ENCODE peak calls at places on chromosome 18, in six cellular contexts. Z is neural progenitor cell, P is heart left ventricle, D is IMR-90, S is heart right ventricle, H is PC-9. N is an unnamed sample. For H3K9me3, the result is how much of the 10 kb centered on the place peaks cover.

GRCh38 chr18:6058941-6059340 is 163.6 kb upstream of the TMEM200C start:
- DNase-seq in D (peak), P (peak), S (peak), H (no peak), Z (peak), N (no peak)

GRCh38 chr18:46301571-46301970 is 197.4 kb downstream of the HAUS1 start:
- DNase-seq in D (no peak), S (no peak), P (no peak), Z (no peak), H (no peak), N (no peak)

GRCh38 chr18:27685071-27685470 is 491.9 kb downstream of the CDH2 start:
- DNase-seq in P (no peak), Z (no peak), H (no peak), D (no peak), S (no peak), N (no peak)

GRCh38 chr18:63042351-63042750 is 277.2 kb downstream of the BCL2 start:
- DNase-seq in Z (no peak), P (no peak), H (no peak), D (no peak), S (no peak), N (no peak)

GRCh38 chr18:23875966-23876365 is 138.6 kb upstream of the TTC39C start:
- DNase-seq in P (no peak), H (no peak), S (no peak), Z (no peak), D (no peak), N (no peak)

GRCh38 chr18:53941601-53942335 is 282.7 kb downstream of the MBD2 start:
- DNase-seq in Z (no peak), S (no peak), D (no peak), H (peak), P (no peak), N (peak)

GRCh38 chr18:62418258-62418657 is 93.1 kb downstream of the TNFRSF11A start:
- DNase-seq in P (no peak), S (no peak), Z (no peak), H (no peak), D (no peak), N (no peak)

GRCh38 chr18:33837191-33837590 is 259.2 kb downstream of the ASXL3 start:
- DNase-seq in P (no peak), S (no peak), H (no peak), D (no peak), Z (peak), N (no peak)

GRCh38 chr18:57813245-57813644 is 10.1 kb upstream of the ATP8B1 start:
- DNase-seq in D (peak), P (no peak), Z (no peak), H (no peak), S (no peak), N (peak)

GRCh38 chr18:46917808-46918600 is 602 bp downstream of the KATNAL2 start:
- DNase-seq in S (peak), H (peak), Z (peak), D (peak), P (peak), N (no peak)

GRCh38 chr18:26902296-26902695 is 36.8 kb upstream of the AQP4 start:
- DNase-seq in P (no peak), Z (no peak), S (no peak), H (no peak), D (no peak), N (no peak)

GRCh38 chr18:48351216-48352050 is 57.8 kb downstream of the ZBTB7C start:
- DNase-seq in P (no peak), D (no peak), H (no peak), S (no peak), Z (no peak), N (no peak)

GRCh38 chr18:62617793-62618591 is 95.2 kb downstream of the ZCCHC2 start:
- DNase-seq in Z (no peak), D (no peak), H (no peak), S (no peak), P (no peak), N (no peak)

GRCh38 chr18:40868110-40868858 is 1086.8 kb upstream of the PIK3C3 start:
- DNase-seq in H (peak), D (peak), Z (no peak), S (no peak), P (no peak), N (peak)

GRCh38 chr18:62659698-62660097 is 55.6 kb upstream of the PHLPP1 start:
- DNase-seq in P (no peak), Z (peak), S (no peak), D (no peak), H (no peak), N (no peak)

GRCh38 chr18:58355243-58355642 is 273.6 kb downstream of the ALPK2 start:
- DNase-seq in P (no peak), D (no peak), H (no peak), Z (no peak), S (no peak), N (no peak)

GRCh38 chr18:56919190-56919589 is 227.7 kb upstream of the BOD1L2 start:
- DNase-seq in Z (no peak), H (no peak), P (no peak), D (no peak), S (no peak), N (no peak)

GRCh38 chr18:55861266-55861665 is 273.3 kb upstream of the TCF4 start:
- DNase-seq in H (no peak), P (no peak), D (peak), S (no peak), Z (peak), N (no peak)

GRCh38 chr18:74314759-74315463 is 728 bp upstream of the C18orf63 start:
- DNase-seq in P (no peak), Z (no peak), D (no peak), S (no peak), H (no peak), N (no peak)

GRCh38 chr18:75455249-75456183 is 28.0 kb upstream of the SMIM21 start:
- DNase-seq in Z (peak), P (no peak), S (no peak), D (peak), H (no peak), N (no peak)

GRCh38 chr18:64966667-64967066 is 784.1 kb upstream of the CDH7 start:
- DNase-seq in P (peak), D (no peak), H (no peak), S (peak), Z (peak), N (no peak)

GRCh38 chr18:31992836-31993575 is 25.6 kb upstream of the RNF125 start:
- DNase-seq in P (no peak), Z (peak), D (no peak), S (no peak), H (no peak), N (no peak)

GRCh38 chr18:22609642-22610041 is 191.9 kb upstream of the CTAGE1 start:
- DNase-seq in Z (peak), S (peak), D (peak), H (peak), P (peak), N (peak)

GRCh38 chr18:77055429-77056310 is 76.9 kb downstream of the MBP start:
- DNase-seq in H (no peak), S (no peak), D (peak), Z (no peak), P (no peak), N (no peak)

GRCh38 chr18:76064998-76065397 is 430.0 kb downstream of the ZNF516 start:
- DNase-seq in P (no peak), D (no peak), Z (peak), S (no peak), H (no peak), N (no peak)

GRCh38 chr18:38575648-38576047 is 1010.0 kb upstream of the CELF4 start:
- DNase-seq in P (no peak), Z (no peak), S (no peak), D (no peak), H (no peak), N (no peak)
- H3K9me3 ChIP-seq in P (under half), Z (under half), S (under half), D (under half), H (under half), N (under half)

GRCh38 chr18:35306588-35307250 is 16.7 kb upstream of the ZSCAN30 start:
- DNase-seq in S (no peak), Z (no peak), D (no peak), P (no peak), H (no peak), N (no peak)
- H3K9me3 ChIP-seq in S (half or more), Z (half or more), D (half or more), P (under half), H (under half), N (half or more)

DNA sequence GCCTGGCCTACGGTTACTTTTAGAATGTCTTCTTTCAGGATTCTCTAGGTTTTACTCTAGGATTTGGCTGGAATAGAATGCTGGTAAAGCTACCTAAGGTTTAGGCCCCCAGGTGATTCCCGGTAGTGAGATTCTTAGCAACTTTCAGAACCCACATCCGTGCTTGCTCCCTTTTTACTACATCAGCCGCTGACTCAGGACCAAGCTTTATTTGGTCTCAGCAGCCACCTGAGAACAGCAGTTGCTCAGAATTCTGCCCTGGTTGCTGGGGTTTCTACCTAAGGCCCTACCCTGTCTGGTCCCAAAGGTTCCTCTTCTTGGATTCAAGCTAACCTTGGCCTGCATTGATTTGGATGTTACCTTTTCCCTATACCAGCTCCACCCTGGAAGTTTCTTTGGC is 36.1 kb upstream of the NDUFV2 start:
- DNase-seq in P (no peak), Z (no peak), S (no peak), D (no peak), H (no peak), N (no peak)
- H3K9me3 ChIP-seq in P (under half), Z (under half), S (under half), D (under half), H (under half), N (under half)

GRCh38 chr18:80023173-80023572 is 11.1 kb upstream of the RBFA start:
- DNase-seq in S (no peak), D (no peak), P (no peak), Z (peak), H (no peak), N (no peak)
- H3K9me3 ChIP-seq in S (half or more), D (half or more), P (under half), Z (under half), H (under half), N (under half)

DNA sequence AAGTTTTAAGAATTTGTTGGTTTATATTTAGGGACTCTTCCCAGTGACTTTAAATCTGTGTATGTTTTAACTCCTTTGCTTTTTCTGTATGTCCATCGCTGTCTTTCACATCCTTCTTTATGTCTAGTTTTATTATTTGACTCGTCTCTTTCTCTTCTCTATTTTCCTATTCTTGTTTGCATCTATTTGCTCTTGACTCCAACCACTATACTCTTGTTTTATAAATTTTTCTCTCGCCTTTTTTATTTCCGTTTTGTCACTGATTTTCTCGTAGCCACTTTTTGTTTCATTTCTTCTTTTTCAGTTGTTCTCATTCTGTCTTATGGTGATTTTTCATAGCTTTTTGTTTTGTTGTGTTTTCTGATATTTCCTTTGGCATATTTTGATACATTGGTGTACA is 170.5 kb upstream of the NETO1 start:
- DNase-seq in P (no peak), Z (no peak), D (no peak), H (no peak), S (no peak), N (no peak)
- H3K9me3 ChIP-seq in P (under half), Z (under half), D (under half), H (under half), S (under half), N (under half)

GRCh38 chr18:71815305-71815704 is 728.8 kb downstream of the CBLN2 start:
- DNase-seq in P (no peak), H (no peak), Z (no peak), D (no peak), S (no peak), N (no peak)
- H3K9me3 ChIP-seq in P (under half), H (under half), Z (under half), D (under half), S (under half), N (under half)

GRCh38 chr18:8908792-8909510 is 193.5 kb upstream of the NDUFV2 start:
- DNase-seq in H (no peak), S (no peak), D (no peak), Z (no peak), P (no peak), N (no peak)

GRCh38 chr18:8912348-8913057 is 190.0 kb upstream of the NDUFV2 start:
- DNase-seq in Z (peak), P (no peak), H (peak), D (no peak), S (no peak), N (no peak)

GRCh38 chr18:8910843-8911242 is 191.7 kb upstream of the NDUFV2 start:
- DNase-seq in D (no peak), S (no peak), P (no peak), H (no peak), Z (no peak), N (no peak)

GRCh38 chr18:8911408-8912340 is 190.8 kb upstream of the NDUFV2 start:
- DNase-seq in Z (no peak), D (no peak), P (no peak), S (no peak), H (no peak), N (no peak)

DNA sequence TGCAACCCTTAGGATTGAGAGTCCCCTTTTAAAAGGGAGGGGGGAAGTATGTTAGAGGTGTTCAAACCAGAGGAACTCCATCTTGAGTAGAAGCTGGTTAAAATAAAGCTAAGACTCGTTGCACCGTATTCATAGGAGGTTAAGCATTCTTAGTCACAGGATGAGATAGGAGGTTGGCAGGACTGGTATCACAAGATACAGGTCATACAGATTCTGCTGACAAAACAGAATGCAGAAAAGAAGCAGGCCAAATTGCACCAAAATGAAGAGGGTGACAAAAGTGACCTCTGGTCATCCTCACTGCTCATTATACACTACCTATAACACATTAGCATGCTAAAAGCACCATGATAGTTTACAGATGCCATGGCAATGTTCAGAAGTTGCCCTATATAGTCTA is 192.3 kb upstream of the NDUFV2 start:
- DNase-seq in S (no peak), P (no peak), D (no peak), H (no peak), Z (no peak), N (no peak)
- H3K9me3 ChIP-seq in S (under half), P (under half), D (under half), H (under half), Z (under half), N (under half)

DNA sequence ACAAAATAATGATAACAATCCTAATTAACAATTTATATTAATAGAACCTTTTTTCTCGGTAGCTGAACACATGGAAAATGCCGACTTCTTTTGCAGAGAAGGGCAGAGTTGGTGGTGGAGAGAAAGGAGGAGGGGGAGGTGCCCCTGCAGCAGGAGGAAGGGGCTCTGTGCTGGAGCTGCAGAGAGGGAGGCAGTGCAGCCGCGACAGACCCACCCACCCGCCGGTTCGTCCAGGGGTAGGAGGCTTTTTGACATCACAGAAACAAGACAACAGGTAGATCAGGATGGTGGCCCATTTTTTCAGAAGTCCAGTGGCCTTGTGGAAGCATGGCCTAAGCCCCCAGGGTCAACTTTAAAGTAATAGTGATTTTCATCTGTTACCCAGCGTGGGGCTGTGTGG is 321.1 kb upstream of the SALL3 start:
- DNase-seq in Z (no peak), P (no peak), H (no peak), D (no peak), S (no peak), N (no peak)
- H3K9me3 ChIP-seq in Z (under half), P (under half), H (under half), D (half or more), S (under half), N (under half)

DNA sequence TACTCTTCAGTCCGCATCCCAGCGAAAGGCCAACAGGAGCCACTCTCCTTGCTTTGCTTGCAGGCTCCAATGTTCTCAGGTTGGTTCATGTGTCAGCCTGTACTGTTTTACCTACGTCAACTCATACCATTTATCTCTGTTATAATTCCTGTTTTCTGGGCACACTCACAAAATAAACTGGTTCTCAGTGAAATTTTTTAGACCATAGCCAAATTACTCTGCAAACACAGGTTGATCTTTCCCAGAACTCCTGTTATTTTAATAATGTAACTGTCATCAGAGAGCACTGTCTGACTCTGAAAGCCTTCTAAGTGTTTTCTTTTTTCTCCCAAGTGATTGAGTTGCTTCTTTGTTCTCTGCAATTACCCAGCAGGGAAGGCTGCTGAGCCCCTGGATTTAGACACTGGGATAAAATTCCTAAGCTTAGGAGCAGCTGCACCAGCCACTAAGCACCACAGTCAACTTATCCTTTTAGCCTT is 111.6 kb upstream of the PIEZO2 start:
- DNase-seq in D (no peak), S (no peak), P (no peak), Z (peak), H (no peak), N (no peak)
- H3K9me3 ChIP-seq in D (under half), S (under half), P (under half), Z (under half), H (under half), N (under half)